ENCODE peak calls at places on chromosomes 7 and 10, in seven cellular contexts. One of them, this sample, is unnamed.

GRCh38 chr7:105587899-105588690 is 6.8 kb upstream of the EFCAB10 start:
- DNase-seq in transverse colon: no peak
- DNase-seq in K562: peak; percentile 42
- DNase-seq in GM12878: no peak
- DNase-seq in breast epithelium: no peak
- DNase-seq in SK-N-SH: peak; percentile 74
- DNase-seq in GM23338: no peak
- DNase-seq in this sample: no peak

GRCh38 chr10:88129013-88129412 is 265.6 kb downstream of the PTEN start:
- DNase-seq in transverse colon: no peak
- DNase-seq in K562: no peak
- DNase-seq in GM12878: no peak
- DNase-seq in breast epithelium: no peak
- DNase-seq in SK-N-SH: no peak
- DNase-seq in GM23338: no peak
- DNase-seq in this sample: no peak

GRCh38 chr7:151400626-151401315 is 9.1 kb downstream of the WDR86 start:
- DNase-seq in transverse colon: no peak
- DNase-seq in K562: no peak
- DNase-seq in GM12878: peak; percentile 41
- DNase-seq in breast epithelium: no peak
- DNase-seq in SK-N-SH: no peak
- DNase-seq in GM23338: no peak
- DNase-seq in this sample: no peak

GRCh38 chr7:45625714-45626440 is 51.7 kb downstream of the ADCY1 start:
- DNase-seq in transverse colon: no peak
- DNase-seq in K562: no peak
- DNase-seq in GM12878: no peak
- DNase-seq in breast epithelium: no peak
- DNase-seq in SK-N-SH: no peak
- DNase-seq in GM23338: no peak
- DNase-seq in this sample: no peak

GRCh38 chr10:69786791-69787190 is 14.9 kb upstream of the COL13A1 start:
- DNase-seq in transverse colon: no peak
- DNase-seq in K562: no peak
- DNase-seq in GM12878: no peak
- DNase-seq in breast epithelium: no peak
- DNase-seq in SK-N-SH: no peak
- DNase-seq in GM23338: peak; percentile 61
- DNase-seq in this sample: no peak

GRCh38 chr7:141178486-141179135 is 104.7 kb downstream of the TMEM178B start:
- DNase-seq in transverse colon: no peak
- DNase-seq in K562: no peak
- DNase-seq in GM12878: no peak
- DNase-seq in breast epithelium: no peak
- DNase-seq in SK-N-SH: peak; percentile 55
- DNase-seq in GM23338: no peak
- DNase-seq in this sample: no peak

GRCh38 chr7:2612445-2613112 is 19.2 kb upstream of the TTYH3 start:
- DNase-seq in transverse colon: peak; percentile 50
- DNase-seq in K562: peak; percentile 85
- DNase-seq in GM12878: no peak
- DNase-seq in breast epithelium: no peak
- DNase-seq in SK-N-SH: no peak
- DNase-seq in GM23338: peak; percentile 90
- DNase-seq in this sample: no peak

GRCh38 chr7:118845787-118846186 is 621.3 kb downstream of the ANKRD7 start:
- DNase-seq in transverse colon: no peak
- DNase-seq in K562: no peak
- DNase-seq in GM12878: no peak
- DNase-seq in breast epithelium: no peak
- DNase-seq in SK-N-SH: no peak
- DNase-seq in GM23338: no peak
- DNase-seq in this sample: no peak

GRCh38 chr7:69747144-69747543 is 148.9 kb downstream of the AUTS2 start:
- DNase-seq in transverse colon: no peak
- DNase-seq in K562: no peak
- DNase-seq in GM12878: no peak
- DNase-seq in breast epithelium: no peak
- DNase-seq in SK-N-SH: no peak
- DNase-seq in GM23338: no peak
- DNase-seq in this sample: no peak

GRCh38 chr10:118340486-118340885 is 1.6 kb downstream of the FAM204A start:
- DNase-seq in transverse colon: no peak
- DNase-seq in K562: peak; percentile 11
- DNase-seq in GM12878: no peak
- DNase-seq in breast epithelium: no peak
- DNase-seq in SK-N-SH: no peak
- DNase-seq in GM23338: no peak
- DNase-seq in this sample: no peak

GRCh38 chr10:71138126-71138860 is 74.1 kb upstream of the UNC5B start:
- DNase-seq in transverse colon: no peak
- DNase-seq in K562: no peak
- DNase-seq in GM12878: no peak
- DNase-seq in breast epithelium: peak; percentile 37
- DNase-seq in SK-N-SH: no peak
- DNase-seq in GM23338: no peak
- DNase-seq in this sample: no peak

GRCh38 chr10:18490755-18491154 is 160.6 kb downstream of the NSUN6 start:
- DNase-seq in transverse colon: no peak
- DNase-seq in K562: peak; percentile 18
- DNase-seq in GM12878: no peak
- DNase-seq in breast epithelium: no peak
- DNase-seq in SK-N-SH: no peak
- DNase-seq in GM23338: no peak
- DNase-seq in this sample: no peak

GRCh38 chr7:43872401-43873165 is 3.3 kb upstream of the MRPS24 start:
- DNase-seq in transverse colon: peak; percentile 63
- DNase-seq in K562: peak; percentile 55
- DNase-seq in GM12878: no peak
- DNase-seq in breast epithelium: peak; percentile 26
- DNase-seq in SK-N-SH: peak; percentile 54
- DNase-seq in GM23338: no peak
- DNase-seq in this sample: peak; percentile 81

GRCh38 chr10:101485207-101485606 is 102.8 kb downstream of the POLL start:
- DNase-seq in transverse colon: no peak
- DNase-seq in K562: no peak
- DNase-seq in GM12878: no peak
- DNase-seq in breast epithelium: no peak
- DNase-seq in SK-N-SH: no peak
- DNase-seq in GM23338: no peak
- DNase-seq in this sample: no peak

GRCh38 chr7:25852249-25852994 is 299.6 kb upstream of the NFE2L3 start:
- DNase-seq in transverse colon: peak; percentile 79
- DNase-seq in K562: no peak
- DNase-seq in GM12878: no peak
- DNase-seq in breast epithelium: no peak
- DNase-seq in SK-N-SH: peak; percentile 66
- DNase-seq in GM23338: peak; percentile 64
- DNase-seq in this sample: no peak

GRCh38 chr10:75034131-75034512 is 77.3 kb upstream of the SAMD8 start:
- DNase-seq in transverse colon: no peak
- DNase-seq in K562: no peak
- DNase-seq in GM12878: no peak
- DNase-seq in breast epithelium: no peak
- DNase-seq in SK-N-SH: no peak
- DNase-seq in GM23338: no peak
- DNase-seq in this sample: no peak

GRCh38 chr7:158270856-158271413 is 316.7 kb downstream of the PTPRN2 start:
- DNase-seq in transverse colon: no peak
- DNase-seq in K562: no peak
- DNase-seq in GM12878: no peak
- DNase-seq in breast epithelium: no peak
- DNase-seq in SK-N-SH: no peak
- DNase-seq in GM23338: no peak
- DNase-seq in this sample: peak; percentile 55

GRCh38 chr7:158406364-158406763 is 181.3 kb downstream of the PTPRN2 start:
- DNase-seq in transverse colon: no peak
- DNase-seq in K562: no peak
- DNase-seq in GM12878: no peak
- DNase-seq in breast epithelium: no peak
- DNase-seq in SK-N-SH: no peak
- DNase-seq in GM23338: no peak
- DNase-seq in this sample: no peak

GRCh38 chr10:22251751-22252285 is 34.0 kb upstream of the EBLN1 start:
- DNase-seq in transverse colon: peak; percentile 55
- DNase-seq in K562: no peak
- DNase-seq in GM12878: no peak
- DNase-seq in breast epithelium: peak; percentile 31
- DNase-seq in SK-N-SH: peak; percentile 82
- DNase-seq in GM23338: peak; percentile 65
- DNase-seq in this sample: peak; percentile 79

GRCh38 chr7:158303121-158303520 is 284.5 kb downstream of the PTPRN2 start:
- DNase-seq in transverse colon: no peak
- DNase-seq in K562: no peak
- DNase-seq in GM12878: no peak
- DNase-seq in breast epithelium: no peak
- DNase-seq in SK-N-SH: no peak
- DNase-seq in GM23338: no peak
- DNase-seq in this sample: no peak

GRCh38 chr10:97464226-97464625 is 18.3 kb downstream of the ZDHHC16 start:
- DNase-seq in transverse colon: no peak
- DNase-seq in K562: no peak
- DNase-seq in GM12878: no peak
- DNase-seq in breast epithelium: no peak
- DNase-seq in SK-N-SH: no peak
- DNase-seq in GM23338: no peak
- DNase-seq in this sample: no peak

GRCh38 chr10:97459933-97460332 is 14.0 kb downstream of the ZDHHC16 start:
- DNase-seq in transverse colon: no peak
- DNase-seq in K562: no peak
- DNase-seq in GM12878: no peak
- DNase-seq in breast epithelium: no peak
- DNase-seq in SK-N-SH: no peak
- DNase-seq in GM23338: no peak
- DNase-seq in this sample: no peak

GRCh38 chr10:97459111-97459510 is 13.1 kb downstream of the ZDHHC16 start:
- DNase-seq in transverse colon: no peak
- DNase-seq in K562: no peak
- DNase-seq in GM12878: no peak
- DNase-seq in breast epithelium: no peak
- DNase-seq in SK-N-SH: no peak
- DNase-seq in GM23338: no peak
- DNase-seq in this sample: no peak

GRCh38 chr10:97463363-97464132 is 17.6 kb downstream of the ZDHHC16 start:
- DNase-seq in transverse colon: peak; percentile 39
- DNase-seq in K562: peak; percentile 41
- DNase-seq in GM12878: peak; percentile 9
- DNase-seq in breast epithelium: no peak
- DNase-seq in SK-N-SH: peak; percentile 70
- DNase-seq in GM23338: peak; percentile 87
- DNase-seq in this sample: no peak

DNA sequence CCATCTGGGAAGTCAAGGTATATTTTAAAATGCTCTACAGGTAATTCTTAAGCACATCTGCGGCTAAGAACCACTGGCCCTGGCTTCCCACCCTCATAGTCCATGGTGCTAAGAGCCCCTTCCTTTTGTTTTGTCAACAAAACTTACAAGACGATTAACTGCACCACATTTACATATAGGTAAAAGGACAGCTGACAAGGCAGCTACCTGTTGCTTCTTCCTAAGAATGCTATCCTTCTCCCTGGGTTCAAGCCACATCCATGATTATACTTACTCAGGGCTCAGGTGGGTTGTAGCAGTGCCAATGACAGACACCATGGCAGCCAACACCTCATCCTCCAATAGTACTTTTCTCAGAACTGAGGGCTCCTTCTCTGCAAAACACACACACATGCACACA is 16.3 kb downstream of the ZDHHC16 start:
- DNase-seq in transverse colon: no peak
- DNase-seq in K562: no peak
- DNase-seq in GM12878: no peak
- DNase-seq in breast epithelium: no peak
- DNase-seq in SK-N-SH: no peak
- DNase-seq in GM23338: no peak
- DNase-seq in this sample: no peak
- H3K36me3 ChIP-seq in transverse colon: peaks cover 2% of the 10 kb centered on the region
- H3K36me3 ChIP-seq in K562: peaks cover 85% of the 10 kb centered on the region
- H3K36me3 ChIP-seq in GM12878: peaks cover 49% of the 10 kb centered on the region
- H3K36me3 ChIP-seq in breast epithelium: peaks cover 11% of the 10 kb centered on the region
- H3K36me3 ChIP-seq in SK-N-SH: peaks cover 71% of the 10 kb centered on the region
- H3K36me3 ChIP-seq in GM23338: peaks cover 66% of the 10 kb centered on the region
- H3K36me3 ChIP-seq in this sample: peaks cover 78% of the 10 kb centered on the region

GRCh38 chr10:103667390-103667789 is 173.9 kb downstream of the NEURL1 start:
- DNase-seq in transverse colon: peak; percentile 26
- DNase-seq in K562: peak; percentile 79
- DNase-seq in GM12878: no peak
- DNase-seq in breast epithelium: no peak
- DNase-seq in SK-N-SH: no peak
- DNase-seq in GM23338: no peak
- DNase-seq in this sample: no peak
- H3K4me1 ChIP-seq in transverse colon: peaks cover 19% of the 10 kb centered on the region
- H3K4me1 ChIP-seq in K562: peaks cover 36% of the 10 kb centered on the region
- H3K4me1 ChIP-seq in GM12878: no peaks in the 10 kb centered on the region
- H3K4me1 ChIP-seq in breast epithelium: peaks cover 10% of the 10 kb centered on the region
- H3K4me1 ChIP-seq in SK-N-SH: no peaks in the 10 kb centered on the region
- H3K4me1 ChIP-seq in GM23338: peaks cover 8% of the 10 kb centered on the region
- H3K4me1 ChIP-seq in this sample: peaks cover 43% of the 10 kb centered on the region

DNA sequence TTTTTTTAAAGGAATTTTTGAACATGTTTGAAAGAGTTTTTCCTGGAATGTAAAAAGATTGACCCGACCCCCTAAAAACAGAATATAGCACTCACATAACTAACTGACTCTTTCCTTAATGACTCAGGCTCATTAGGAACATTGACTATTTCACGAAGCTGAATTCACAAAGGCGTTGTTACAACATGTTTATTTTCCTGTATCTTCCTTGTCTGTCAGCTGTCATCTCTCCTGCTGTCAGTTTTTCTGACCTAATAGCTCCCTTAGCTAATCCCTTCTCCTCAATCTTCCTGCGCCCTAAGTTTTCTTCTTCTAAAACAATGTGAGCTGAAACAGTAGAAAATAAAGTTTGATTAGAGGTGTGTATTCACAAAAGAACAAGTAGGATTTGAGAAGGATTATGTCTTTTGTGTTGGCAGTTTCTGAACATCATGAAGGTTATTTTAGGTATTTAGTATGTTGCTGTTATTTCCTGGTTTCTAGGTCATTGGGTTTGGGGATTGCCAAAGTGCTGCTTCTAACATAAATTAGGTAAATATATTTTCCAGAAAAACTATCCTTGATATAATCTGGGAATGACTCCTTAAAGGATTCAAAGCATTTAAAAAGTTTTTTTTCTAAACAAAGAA is 4.6 kb upstream of the MDFIC start:
- DNase-seq in transverse colon: no peak
- DNase-seq in K562: no peak
- DNase-seq in GM12878: no peak
- DNase-seq in breast epithelium: no peak
- DNase-seq in SK-N-SH: no peak
- DNase-seq in GM23338: no peak
- DNase-seq in this sample: no peak
- TF ChIP-seq POLR2AphosphoS5 in transverse colon: no peak
- TF ChIP-seq POLR2AphosphoS5 in K562: no peak
- TF ChIP-seq POLR2AphosphoS5 in GM12878: no peak
- TF ChIP-seq POLR2AphosphoS5 in breast epithelium: no peak
- TF ChIP-seq POLR2AphosphoS5 in SK-N-SH: no peak
- TF ChIP-seq POLR2AphosphoS5 in GM23338: no peak
- TF ChIP-seq POLR2AphosphoS5 in this sample: no peak

DNA sequence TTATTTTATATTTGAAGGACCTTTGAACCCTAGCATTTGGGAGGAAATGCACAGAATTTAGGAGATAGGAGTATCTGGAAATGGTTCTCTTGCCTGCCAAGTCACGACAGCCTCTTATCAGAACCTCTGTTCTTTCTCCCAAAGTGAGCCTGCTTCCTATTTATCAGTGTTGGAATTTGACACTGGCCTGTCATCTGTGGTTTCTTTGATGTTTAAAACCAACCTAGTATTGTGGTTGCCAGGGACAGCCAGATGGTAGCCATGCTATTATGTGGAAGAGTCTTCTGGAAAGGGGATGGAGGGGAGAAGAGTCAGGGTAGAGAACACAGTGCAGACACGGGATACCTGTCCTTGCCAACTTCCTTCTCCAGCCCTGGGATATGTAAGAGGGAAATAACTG is 21.1 kb downstream of the ZNF282 start:
- DNase-seq in transverse colon: no peak
- DNase-seq in K562: peak; percentile 46
- DNase-seq in GM12878: no peak
- DNase-seq in breast epithelium: no peak
- DNase-seq in SK-N-SH: no peak
- DNase-seq in GM23338: no peak
- DNase-seq in this sample: no peak
- H3K36me3 ChIP-seq in transverse colon: no peaks in the 10 kb centered on the region
- H3K36me3 ChIP-seq in K562: peaks cover 94% of the 10 kb centered on the region
- H3K36me3 ChIP-seq in GM12878: peaks cover 29% of the 10 kb centered on the region
- H3K36me3 ChIP-seq in breast epithelium: peaks cover 14% of the 10 kb centered on the region
- H3K36me3 ChIP-seq in SK-N-SH: peaks cover 72% of the 10 kb centered on the region
- H3K36me3 ChIP-seq in GM23338: peaks cover 35% of the 10 kb centered on the region
- H3K36me3 ChIP-seq in this sample: peaks cover 72% of the 10 kb centered on the region